ENCODE peak calls at places on chromosomes 7 and 10, in six cellular contexts. H is MCF 10A, N is WTC11, W is activated B cell treated with CpG ODN at 0.5 μM for 24 hours, I is thyroid gland, O is mucosa of descending colon. M is an unnamed sample.

GRCh38 chr7:107582906-107583305 is 2.9 kb downstream of the BCAP29 start:
- DNase-seq in H (peak), N (no peak), W (no peak), I (no peak), O (no peak), M (no peak)

GRCh38 chr10:101145750-101146391 is 14.8 kb downstream of the TLX1 start:
- DNase-seq in H (no peak), N (no peak), W (no peak), I (no peak), O (no peak), M (no peak)

GRCh38 chr10:3452683-3453388 is 280.3 kb upstream of the PITRM1 start:
- DNase-seq in H (peak), N (no peak), W (no peak), I (no peak), O (no peak), M (no peak)

GRCh38 chr7:105940111-105940510 is 23.0 kb upstream of the CDHR3 start:
- DNase-seq in H (no peak), N (no peak), W (no peak), I (no peak), O (no peak), M (no peak)

GRCh38 chr7:145986248-145986874 is 130.2 kb upstream of the CNTNAP2 start:
- DNase-seq in H (peak), N (no peak), W (no peak), I (no peak), O (no peak), M (no peak)

GRCh38 chr7:152647-153046 is 39.7 kb upstream of the FAM20C start:
- DNase-seq in H (no peak), N (no peak), W (no peak), I (no peak), O (no peak), M (no peak)

GRCh38 chr7:149772236-149772820 is 1.1 kb downstream of the ZNF467 start:
- DNase-seq in H (no peak), N (peak), W (no peak), I (peak), O (peak), M (no peak)

GRCh38 chr7:100431286-100431735 is 1.7 kb downstream of the MEPCE start:
- DNase-seq in H (no peak), N (no peak), W (no peak), I (no peak), O (no peak), M (no peak)

GRCh38 chr10:16519250-16519907 is 2.3 kb downstream of the C1QL3 start:
- DNase-seq in H (no peak), N (peak), W (no peak), I (no peak), O (no peak), M (peak)

GRCh38 chr7:130941322-130942210 is 207.6 kb upstream of the KLF14 start:
- DNase-seq in H (peak), N (no peak), W (no peak), I (peak), O (peak), M (no peak)

GRCh38 chr7:75573477-75574019 is 81.4 kb downstream of the SPDYE5 start:
- DNase-seq in H (peak), N (no peak), W (no peak), I (peak), O (no peak), M (no peak)

GRCh38 chr7:48040944-48041664 is 5.8 kb downstream of the C7orf57 start:
- DNase-seq in H (no peak), N (no peak), W (no peak), I (no peak), O (no peak), M (no peak)

GRCh38 chr10:30467939-30468338 is 34.0 kb downstream of the MAP3K8 start:
- DNase-seq in H (no peak), N (no peak), W (no peak), I (no peak), O (no peak), M (peak)

GRCh38 chr10:77680811-77681210 is 43.2 kb upstream of the KCNMA1 start:
- DNase-seq in H (no peak), N (no peak), W (no peak), I (no peak), O (no peak), M (no peak)

GRCh38 chr7:150325110-150325611 is 1.8 kb upstream of the ACTR3C start:
- DNase-seq in H (no peak), N (no peak), W (no peak), I (no peak), O (peak), M (no peak)

GRCh38 chr10:32104181-32104580 is 48.0 kb upstream of the KIF5B start:
- DNase-seq in H (no peak), N (no peak), W (no peak), I (no peak), O (no peak), M (no peak)

GRCh38 chr10:131885391-131886165 is 15.2 kb upstream of the PPP2R2D start:
- DNase-seq in H (peak), N (peak), W (peak), I (peak), O (peak), M (peak)

GRCh38 chr10:131882590-131883451 is 18.0 kb upstream of the PPP2R2D start:
- DNase-seq in H (no peak), N (no peak), W (no peak), I (no peak), O (no peak), M (no peak)

GRCh38 chr10:131881104-131881880 is 19.5 kb upstream of the PPP2R2D start:
- DNase-seq in H (no peak), N (no peak), W (no peak), I (no peak), O (no peak), M (no peak)

GRCh38 chr10:131880016-131880590 is 20.7 kb upstream of the PPP2R2D start:
- DNase-seq in H (no peak), N (no peak), W (no peak), I (no peak), O (no peak), M (no peak)

GRCh38 chr10:131882151-131882550 is 18.7 kb upstream of the PPP2R2D start:
- DNase-seq in H (no peak), N (no peak), W (no peak), I (no peak), O (no peak), M (no peak)
- TF ChIP-seq CTCF in H (no peak), N (no peak), W (no peak), I (no peak), O (no peak), M (peak)

GRCh38 chr10:110872145-110872983 is 636 bp downstream of the PDCD4 start:
- DNase-seq in H (peak), N (peak), W (peak), I (peak), O (peak), M (peak)
- TF ChIP-seq CTCF in H (no peak), N (no peak), W (no peak), I (no peak), O (no peak), M (peak)

GRCh38 chr10:96833220-96834001 is 1.3 kb downstream of the LCOR start:
- DNase-seq in H (peak), N (peak), W (no peak), I (peak), O (peak), M (peak)
- TF ChIP-seq CTCF in H (no peak), N (no peak), W (no peak), I (no peak), O (no peak), M (no peak)

DNA sequence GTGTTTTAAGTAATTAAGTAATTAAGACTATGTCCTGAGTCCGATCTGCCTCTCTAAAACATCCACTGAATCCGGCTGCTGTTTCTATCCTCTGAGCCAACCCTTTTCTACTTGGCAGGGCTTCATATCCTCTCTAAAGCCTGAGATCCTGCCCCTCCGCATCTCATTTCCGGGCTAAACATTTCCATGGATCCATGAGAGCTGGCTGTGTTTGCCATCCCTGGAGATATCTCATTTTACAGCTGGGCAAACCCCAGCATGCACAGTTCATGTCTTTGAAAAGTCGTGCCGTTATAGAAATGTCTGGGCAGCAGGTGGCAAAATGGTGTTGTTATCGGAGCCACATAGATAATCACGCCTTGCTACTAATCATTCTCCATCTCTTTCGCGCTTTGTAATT is 1189.0 kb downstream of the TYW1 start:
- DNase-seq in H (no peak), N (no peak), W (no peak), I (no peak), O (no peak), M (no peak)
- TF ChIP-seq CTCF in H (no peak), N (no peak), W (no peak), I (no peak), O (no peak), M (no peak)

GRCh38 chr7:139828880-139829653 is at the start of gene TBXAS1:
- DNase-seq in H (no peak), N (no peak), W (no peak), I (no peak), O (peak), M (no peak)
- TF ChIP-seq CTCF in H (no peak), N (no peak), W (no peak), I (no peak), O (no peak), M (no peak)

DNA sequence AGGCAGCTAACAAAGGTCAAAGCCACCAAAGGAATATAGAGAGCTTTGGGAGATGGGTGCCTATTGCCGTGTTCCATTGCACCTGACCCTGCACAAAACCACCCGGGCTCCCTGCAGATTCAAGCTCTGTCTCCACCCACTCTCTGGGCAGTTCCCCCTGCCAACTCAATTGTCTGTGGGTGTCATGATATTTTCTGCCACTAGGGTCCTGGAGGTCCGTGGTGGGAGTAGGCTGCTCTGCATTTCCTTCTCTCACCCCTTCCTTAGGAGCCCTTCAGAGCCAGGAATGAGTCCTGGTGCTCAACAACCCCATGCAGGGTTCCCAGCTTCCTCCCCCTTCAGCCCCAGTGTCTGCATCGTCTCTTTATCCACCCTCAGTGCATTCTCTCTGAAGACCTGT is 34.1 kb downstream of the PNLIPRP2 start:
- DNase-seq in H (peak), N (peak), W (no peak), I (no peak), O (no peak), M (no peak)
- TF ChIP-seq CTCF in H (peak), N (peak), W (no peak), I (no peak), O (no peak), M (no peak)

M was measured in GM13976.